ENCODE peak calls at places on chromosome 11, in seven cellular contexts. V is HCT116, K is H1, J is neuronal stem cell, Q is PC-3, S is H9, C is keratinocyte. D is an unnamed sample. For H3K9me3, the result is how much of the 10 kb centered on the place peaks cover.

GRCh38 chr11:46475926-46476545 is 84.5 kb upstream of the CHRM4 start:
- DNase-seq in V (no peak), K (no peak), J (no peak), Q (no peak), S (no peak), C (no peak), D (no peak)

GRCh38 chr11:115941481-115941993 is 437.3 kb upstream of the CADM1 start:
- DNase-seq in V (no peak), K (no peak), J (no peak), Q (peak), S (no peak), C (peak), D (peak)

GRCh38 chr11:115051938-115052590 is 373.7 kb downstream of the NXPE2 start:
- DNase-seq in V (no peak), K (no peak), J (no peak), Q (no peak), S (no peak), C (no peak), D (no peak)

GRCh38 chr11:48066881-48067800 is 86.8 kb downstream of the PTPRJ start:
- DNase-seq in V (no peak), K (no peak), J (no peak), Q (no peak), S (no peak), C (no peak), D (no peak)

GRCh38 chr11:44229664-44230063 is 80.3 kb downstream of the ALX4 start:
- DNase-seq in V (no peak), K (no peak), J (no peak), Q (no peak), S (no peak), C (no peak), D (no peak)

GRCh38 chr11:110433393-110434333 is 3.9 kb downstream of the FDX1 start:
- DNase-seq in V (no peak), K (no peak), J (no peak), Q (peak), S (no peak), C (no peak), D (no peak)

GRCh38 chr11:67057410-67057757 is 737 bp downstream of the RHOD start:
- DNase-seq in V (no peak), K (no peak), J (no peak), Q (peak), S (no peak), C (no peak), D (no peak)

GRCh38 chr11:72641900-72642814 is 32.1 kb downstream of the PDE2A start:
- DNase-seq in V (no peak), K (no peak), J (no peak), Q (peak), S (peak), C (peak), D (peak)

GRCh38 chr11:36254739-36255138 is 34.5 kb downstream of the COMMD9 start:
- DNase-seq in V (no peak), K (no peak), J (no peak), Q (peak), S (no peak), C (no peak), D (no peak)

GRCh38 chr11:79122759-79123158 is 318.1 kb downstream of the TENM4 start:
- DNase-seq in V (no peak), K (no peak), J (no peak), Q (peak), S (no peak), C (no peak), D (no peak)

GRCh38 chr11:124934862-124935547 is 842 bp downstream of the HEPACAM start:
- DNase-seq in V (no peak), K (no peak), J (no peak), Q (peak), S (no peak), C (no peak), D (no peak)

GRCh38 chr11:996681-997080 is 39.8 kb downstream of the MUC6 start:
- DNase-seq in V (no peak), K (no peak), J (no peak), Q (no peak), S (no peak), C (no peak), D (no peak)

GRCh38 chr11:47233989-47234668 is 14.5 kb downstream of the ACP2 start:
- DNase-seq in V (no peak), K (no peak), J (no peak), Q (peak), S (peak), C (no peak), D (no peak)

GRCh38 chr11:3009481-3009880 is 17.4 kb upstream of the NAP1L4 start:
- DNase-seq in V (no peak), K (no peak), J (no peak), Q (no peak), S (no peak), C (no peak), D (no peak)

GRCh38 chr11:29432719-29433325 is 584.0 kb downstream of the KCNA4 start:
- DNase-seq in V (peak), K (no peak), J (no peak), Q (peak), S (no peak), C (no peak), D (no peak)

GRCh38 chr11:91730620-91731019 is 494.0 kb upstream of the FAT3 start:
- DNase-seq in V (no peak), K (no peak), J (no peak), Q (no peak), S (no peak), C (no peak), D (no peak)

GRCh38 chr11:63907808-63908530 is 9.0 kb downstream of the RCOR2 start:
- DNase-seq in V (no peak), K (no peak), J (no peak), Q (no peak), S (peak), C (no peak), D (no peak)

GRCh38 chr11:34044664-34045485 is 6.7 kb upstream of the CAPRIN1 start:
- DNase-seq in V (peak), K (peak), J (no peak), Q (peak), S (peak), C (peak), D (no peak)

GRCh38 chr11:119222308-119222707 is 16.2 kb downstream of the CBL start:
- DNase-seq in V (no peak), K (no peak), J (no peak), Q (peak), S (no peak), C (no peak), D (no peak)

GRCh38 chr11:45161252-45162063 is 15.0 kb downstream of the PRDM11 start:
- DNase-seq in V (no peak), K (no peak), J (no peak), Q (no peak), S (no peak), C (no peak), D (no peak)

GRCh38 chr11:61966673-61967176 is 709 bp downstream of the FTH1 start:
- DNase-seq in V (no peak), K (no peak), J (no peak), Q (peak), S (no peak), C (no peak), D (peak)

GRCh38 chr11:79241205-79241604 is 199.6 kb downstream of the TENM4 start:
- DNase-seq in V (no peak), K (no peak), J (no peak), Q (no peak), S (no peak), C (no peak), D (no peak)

GRCh38 chr11:109267293-109268095 is 154.5 kb upstream of the C11orf87 start:
- DNase-seq in V (no peak), K (no peak), J (no peak), Q (no peak), S (no peak), C (no peak), D (no peak)

GRCh38 chr11:56950510-56950909 is 38.2 kb upstream of the OR5AK2 start:
- DNase-seq in V (no peak), K (no peak), J (no peak), Q (peak), S (no peak), C (no peak), D (no peak)

GRCh38 chr11:64893194-64894069 is 15.0 kb upstream of the EHD1 start:
- DNase-seq in V (no peak), K (no peak), J (no peak), Q (no peak), S (no peak), C (no peak), D (no peak)

GRCh38 chr11:8749202-8749601 is 66.6 kb downstream of the RPL27A start:
- DNase-seq in V (no peak), K (no peak), J (no peak), Q (no peak), S (no peak), C (no peak), D (no peak)

GRCh38 chr11:111562692-111563389 is 22.3 kb downstream of the LAYN start:
- DNase-seq in V (no peak), K (no peak), J (no peak), Q (no peak), S (no peak), C (no peak), D (no peak)

GRCh38 chr11:111560785-111561184 is 20.3 kb downstream of the LAYN start:
- DNase-seq in V (no peak), K (no peak), J (no peak), Q (no peak), S (no peak), C (no peak), D (no peak)

GRCh38 chr11:111561306-111561705 is 20.8 kb downstream of the LAYN start:
- DNase-seq in V (no peak), K (no peak), J (no peak), Q (peak), S (no peak), C (no peak), D (no peak)

GRCh38 chr11:111559791-111560190 is 19.3 kb downstream of the LAYN start:
- DNase-seq in V (no peak), K (no peak), J (no peak), Q (peak), S (no peak), C (no peak), D (no peak)

DNA sequence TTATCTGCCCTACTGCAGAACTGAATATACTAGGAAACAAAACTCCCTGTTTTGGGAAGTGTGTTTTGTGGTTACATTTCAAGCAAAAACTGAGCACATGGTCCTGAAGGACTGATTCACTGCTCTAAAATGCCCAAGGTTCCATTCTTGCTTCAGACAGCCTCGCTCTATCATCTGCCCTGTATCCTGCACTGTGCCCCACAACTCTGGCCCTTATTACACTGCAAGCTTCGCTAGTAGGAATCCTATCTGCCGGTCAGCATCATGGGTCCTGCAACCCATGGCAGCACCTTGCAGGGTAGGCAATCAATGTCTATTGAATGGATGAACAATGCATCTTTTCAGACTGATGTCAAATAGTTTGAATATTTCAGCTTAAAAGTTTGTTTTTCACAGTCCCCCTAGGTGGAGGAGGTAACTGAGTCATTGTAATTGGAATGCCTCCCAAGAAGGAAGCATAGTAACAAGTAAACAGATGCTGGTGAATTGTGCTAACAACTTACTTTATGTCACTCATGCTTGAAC is 21.3 kb downstream of the LAYN start:
- DNase-seq in V (no peak), K (peak), J (no peak), Q (peak), S (no peak), C (no peak), D (no peak)
- H3K9ac ChIP-seq in V (no peak), K (no peak), J (no peak), Q (peak), S (no peak), C (peak), D (no peak)

DNA sequence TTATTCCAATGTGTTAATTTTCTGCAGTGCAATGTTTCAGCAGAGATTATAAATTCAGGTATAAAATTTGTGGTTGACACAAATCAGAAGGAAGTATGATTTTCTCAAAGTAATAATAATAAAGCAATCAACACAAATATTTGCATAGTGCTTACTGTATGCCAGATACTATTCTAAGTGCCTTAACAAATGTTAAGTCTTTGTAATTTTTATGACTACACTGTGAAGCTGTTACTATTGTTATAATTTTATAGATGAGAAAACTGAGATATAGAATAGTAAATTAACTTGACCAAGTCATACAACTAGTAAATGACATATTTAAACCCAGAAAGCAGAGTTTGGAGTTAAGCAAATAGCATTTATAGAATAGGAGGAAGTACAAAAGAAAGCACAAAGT is 16.4 kb upstream of the OR6X1 start:
- DNase-seq in V (no peak), K (no peak), J (no peak), Q (no peak), S (no peak), C (no peak), D (no peak)
- H3K9me3 ChIP-seq in V (under half), K (under half), J (under half), Q (under half), S (under half), C (under half), D (under half)

GRCh38 chr11:18365736-18366135 is 28.6 kb upstream of the LDHA start:
- DNase-seq in V (no peak), K (no peak), J (no peak), Q (no peak), S (no peak), C (no peak), D (no peak)

GRCh38 chr11:18367431-18367830 is 26.9 kb upstream of the LDHA start:
- DNase-seq in V (no peak), K (no peak), J (no peak), Q (no peak), S (no peak), C (peak), D (no peak)

GRCh38 chr11:18369398-18369797 is 25.0 kb upstream of the LDHA start:
- DNase-seq in V (no peak), K (no peak), J (no peak), Q (no peak), S (no peak), C (no peak), D (no peak)

GRCh38 chr11:18366286-18366685 is 28.1 kb upstream of the LDHA start:
- DNase-seq in V (no peak), K (no peak), J (no peak), Q (no peak), S (no peak), C (no peak), D (no peak)

GRCh38 chr11:18368236-18368635 is 26.1 kb upstream of the LDHA start:
- DNase-seq in V (no peak), K (no peak), J (no peak), Q (no peak), S (no peak), C (no peak), D (no peak)
- H3K9ac ChIP-seq in V (no peak), K (no peak), J (no peak), Q (no peak), S (no peak), C (no peak), D (no peak)

DNA sequence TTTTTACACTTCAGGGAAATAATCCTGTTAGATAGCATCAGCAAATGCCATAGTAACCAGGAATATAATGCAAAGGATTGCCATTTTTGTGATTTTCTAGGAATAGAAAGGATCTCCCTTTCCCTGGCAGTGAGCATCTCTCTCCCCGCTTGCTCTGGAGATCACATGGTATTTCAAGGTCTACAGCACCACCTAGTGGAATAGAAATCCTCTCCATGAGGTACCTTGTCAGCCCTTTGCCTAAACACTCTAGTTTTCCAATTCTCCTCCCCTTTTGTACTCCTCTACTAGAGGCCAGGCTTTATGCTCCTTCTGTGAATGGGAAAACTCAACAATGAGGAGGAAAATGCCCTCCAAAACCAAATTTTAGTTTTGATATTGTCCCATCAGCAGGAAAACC is 78.4 kb downstream of the XRRA1 start:
- DNase-seq in V (peak), K (no peak), J (no peak), Q (peak), S (no peak), C (no peak), D (no peak)
- H3K9me3 ChIP-seq in V (under half), K (under half), J (half or more), Q (under half), S (under half), C (under half), D (under half)